ENCODE peak calls at places on chromosome 21, in five cellular contexts. O is activated CD4-positive, alpha-beta T cell treated with anti-CD3 and anti-CD28 coated beads for 36 hours; B is CD4-positive, alpha-beta T cell; X is T-helper 9 cell; H is GF-D8. Z is an unnamed sample.

GRCh38 chr21:21751286-21751685 is 753.1 kb downstream of the NCAM2 start:
- DNase-seq in O (no peak), B (no peak), X (no peak), H (no peak), Z (no peak)

GRCh38 chr21:31557956-31558838 is 101.3 kb upstream of the SOD1 start:
- DNase-seq in O (peak; percentile 61), B (peak; percentile 32), X (peak; percentile 15), H (no peak), Z (peak; percentile 5)

GRCh38 chr21:26449161-26449560 is 123.9 kb downstream of the CYYR1 start:
- DNase-seq in O (no peak), B (no peak), X (no peak), H (no peak), Z (no peak)

GRCh38 chr21:46056450-46056903 is 41.4 kb upstream of the COL6A2 start:
- DNase-seq in O (peak; percentile 36), B (no peak), X (no peak), H (no peak), Z (no peak)

GRCh38 chr21:22711636-22712035 is 1713.4 kb downstream of the NCAM2 start:
- DNase-seq in O (no peak), B (no peak), X (no peak), H (no peak), Z (no peak)

GRCh38 chr21:45356251-45356650 is 48.7 kb upstream of the COL18A1 start:
- DNase-seq in O (no peak), B (no peak), X (no peak), H (no peak), Z (no peak)

GRCh38 chr21:44637018-44637850 is at the start of gene KRTAP10-10:
- DNase-seq in O (no peak), B (no peak), X (no peak), H (no peak), Z (no peak)

GRCh38 chr21:24995206-24995605 is 612.1 kb downstream of the MRPL39 start:
- DNase-seq in O (no peak), B (no peak), X (no peak), H (no peak), Z (no peak)

GRCh38 chr21:38863843-38864363 is 58.2 kb downstream of the ETS2 start:
- DNase-seq in O (no peak), B (no peak), X (no peak), H (no peak), Z (no peak)